ENCODE peak calls at places on chromosomes 12 and 14, in six cellular contexts. V, W, B, J, O and E are unnamed samples.

GRCh38 chr14:59897757-59898383 is 22.1 kb upstream of the LRRC9 start:
- DNase-seq in J (no peak), W (no peak), B (no peak), O (no peak), V (peak; percentile 59), E (peak; percentile 18)

GRCh38 chr12:41795066-41795465 is 349.6 kb downstream of the GXYLT1 start:
- DNase-seq in W (no peak), O (no peak), V (no peak), J (no peak), B (no peak), E (no peak)

GRCh38 chr14:28779416-28779941 is 12.9 kb downstream of the FOXG1 start:
- DNase-seq in B (no peak), W (no peak), J (no peak), V (no peak), O (no peak), E (no peak)

GRCh38 chr12:110531741-110532333 is 29.7 kb downstream of the RAD9B start:
- DNase-seq in V (no peak), B (no peak), W (no peak), J (no peak), O (no peak), E (no peak)

GRCh38 chr14:50666772-50667490 is 1.2 kb downstream of the SAV1 start:
- DNase-seq in B (no peak), W (no peak), V (peak; percentile 59), J (no peak), O (no peak), E (peak; percentile 64)

GRCh38 chr14:69358233-69358963 is 39.7 kb downstream of the ERH start:
- DNase-seq in J (no peak), B (no peak), V (no peak), O (no peak), W (no peak), E (no peak)

GRCh38 chr14:79971330-79971729 is 240.0 kb downstream of the DIO2 start:
- DNase-seq in J (no peak), V (no peak), B (no peak), O (no peak), W (no peak), E (no peak)

GRCh38 chr14:99731536-99732435 is 47.7 kb downstream of the CYP46A1 start:
- DNase-seq in B (no peak), J (no peak), O (peak; percentile 72), V (no peak), W (peak; percentile 73), E (peak; percentile 7)

GRCh38 chr14:68476212-68476964 is 316.5 kb downstream of the ZFP36L1 start:
- DNase-seq in O (peak; percentile 79), V (no peak), B (peak; percentile 84), J (no peak), W (peak; percentile 89), E (no peak)

GRCh38 chr12:26401874-26402273 is 206.5 kb downstream of the SSPN start:
- DNase-seq in B (no peak), V (no peak), J (no peak), O (no peak), W (no peak), E (no peak)

GRCh38 chr12:76240281-76240680 is 107.9 kb downstream of the BBS10 start:
- DNase-seq in B (no peak), W (no peak), J (no peak), V (no peak), O (no peak), E (no peak)

GRCh38 chr14:23407516-23408306 is at the start of gene MYH6:
- DNase-seq in W (no peak), J (no peak), O (peak; percentile 29), B (peak; percentile 32), V (no peak), E (no peak)

GRCh38 chr12:58732894-58733293 is 187.4 kb downstream of the LRIG3 start:
- DNase-seq in V (no peak), O (no peak), B (no peak), W (no peak), J (no peak), E (no peak)

GRCh38 chr12:41365653-41366131 is 177.6 kb downstream of the PDZRN4 start:
- DNase-seq in V (no peak), O (no peak), W (no peak), B (no peak), J (no peak), E (no peak)

GRCh38 chr12:31745242-31745641 is 16.4 kb upstream of the AMN1 start:
- DNase-seq in J (no peak), V (no peak), W (no peak), O (no peak), B (no peak), E (no peak)

GRCh38 chr14:35297677-35298076 is 5.5 kb downstream of the PSMA6 start:
- DNase-seq in O (no peak), V (no peak), W (no peak), B (no peak), J (no peak), E (no peak)

GRCh38 chr12:67885370-67886169 is 103.7 kb upstream of the IFNG-AS1 start:
- DNase-seq in O (no peak), W (no peak), J (no peak), V (no peak), B (no peak), E (no peak)

GRCh38 chr12:102462386-102462785 is 18.0 kb downstream of the IGF1 start:
- DNase-seq in V (no peak), O (no peak), B (no peak), J (no peak), W (no peak), E (no peak)

GRCh38 chr14:47008732-47009131 is 357.2 kb upstream of the RPL10L start:
- DNase-seq in B (no peak), W (no peak), O (no peak), V (no peak), J (no peak), E (no peak)

GRCh38 chr12:112097641-112098040 is 10.9 kb downstream of the NAA25 start:
- DNase-seq in B (no peak), J (no peak), V (no peak), W (no peak), O (no peak), E (no peak)

DNA sequence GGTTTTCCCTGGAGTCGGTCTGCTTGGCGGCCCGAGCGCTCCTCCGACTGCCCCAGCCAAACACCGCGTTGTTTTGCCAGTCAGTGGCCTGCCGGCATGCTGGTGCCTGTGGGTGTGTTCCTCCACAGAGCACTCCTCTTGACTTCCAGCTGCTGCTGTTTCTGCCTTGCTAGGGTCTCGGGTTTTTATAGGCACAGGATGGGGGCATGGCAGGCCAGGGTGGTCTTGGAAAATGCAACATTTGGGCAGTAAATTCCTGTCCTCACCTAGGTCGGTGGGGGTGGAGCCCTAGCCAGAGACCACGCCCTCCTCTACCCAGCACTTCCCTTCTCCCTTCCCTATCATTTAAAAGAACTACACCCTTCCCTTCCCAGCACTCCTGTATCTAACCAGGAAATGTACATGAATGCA is 34.7 kb upstream of the VASH1 start:
- DNase-seq in W (peak; percentile 71), J (no peak), B (no peak), O (no peak), V (no peak), E (no peak)
- H3K4me3 ChIP-seq in W (no peak overlapping the region), J (no peak overlapping the region), B (no peak overlapping the region), O (no peak overlapping the region), V (no peak overlapping the region), E (no peak overlapping the region)

GRCh38 chr12:14395059-14395778 is 29.7 kb downstream of the ATF7IP start:
- DNase-seq in B (no peak), J (no peak), W (no peak), V (no peak), O (no peak), E (no peak)
- H3K4me1 ChIP-seq in B (peaks cover 21% of the 10 kb centered on the region), J (peaks cover 8% of the 10 kb centered on the region), W (peaks cover 95% of the 10 kb centered on the region), V (peaks cover 20% of the 10 kb centered on the region), O (peaks cover 21% of the 10 kb centered on the region), E (peaks cover 36% of the 10 kb centered on the region)

GRCh38 chr12:93709386-93709785 is 32.2 kb downstream of the CRADD start:
- DNase-seq in J (no peak), B (no peak), O (no peak), V (no peak), W (no peak), E (no peak)
- H3K36me3 ChIP-seq in J (no peaks in the 10 kb centered on the region), B (no peaks in the 10 kb centered on the region), O (no peaks in the 10 kb centered on the region), V (no peaks in the 10 kb centered on the region), W (no peaks in the 10 kb centered on the region), E (no peaks in the 10 kb centered on the region)

DNA sequence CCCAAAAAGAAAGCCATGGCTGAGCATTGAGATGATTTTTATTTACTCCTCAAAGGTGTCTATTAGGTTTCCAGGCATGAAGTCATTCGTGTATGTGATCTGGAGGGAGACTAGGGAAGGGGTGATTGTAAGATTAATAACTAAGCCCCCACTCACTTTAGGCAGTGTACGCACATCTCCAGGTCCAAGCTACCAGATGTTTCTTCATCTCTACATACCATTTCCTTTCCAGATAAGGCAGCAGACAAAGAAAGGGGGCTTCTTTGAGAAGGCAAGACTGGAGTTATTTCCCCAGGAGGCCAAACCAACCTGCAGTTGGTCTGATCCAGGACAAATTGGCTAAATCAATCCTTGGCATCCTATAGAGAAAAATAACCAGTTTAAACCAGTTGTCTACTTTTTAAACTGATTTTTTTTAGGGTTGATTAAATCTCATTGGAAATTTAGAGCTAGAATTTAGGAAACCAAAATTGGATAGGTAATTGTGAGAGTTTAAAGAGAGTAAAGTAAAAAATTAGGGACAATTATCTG is 3.9 kb downstream of the HOXC13 start:
- DNase-seq in J (no peak), W (no peak), B (no peak), V (no peak), O (no peak), E (no peak)
- H3K4me3 ChIP-seq in J (no peak overlapping the region), W (no peak overlapping the region), B (no peak overlapping the region), V (no peak overlapping the region), O (no peak overlapping the region), E (no peak overlapping the region)

GRCh38 chr12:54419088-54419887 is at the start of gene ITGA5:
- DNase-seq in V (peak; percentile 69), B (peak; percentile 93), J (peak; percentile 72), W (peak; percentile 88), O (peak; percentile 92), E (peak; percentile 73)

GRCh38 chr12:54418441-54419087 is 502 bp downstream of the ITGA5 start:
- DNase-seq in B (no peak), V (no peak), W (no peak), O (peak; percentile 71), J (no peak), E (no peak)

GRCh38 chr12:54416908-54417603 is 2.0 kb downstream of the ITGA5 start:
- DNase-seq in B (no peak), O (no peak), W (no peak), J (no peak), V (no peak), E (no peak)

GRCh38 chr12:54415223-54415929 is 3.7 kb downstream of the ITGA5 start:
- DNase-seq in V (no peak), O (no peak), B (no peak), W (no peak), J (no peak), E (no peak)

DNA sequence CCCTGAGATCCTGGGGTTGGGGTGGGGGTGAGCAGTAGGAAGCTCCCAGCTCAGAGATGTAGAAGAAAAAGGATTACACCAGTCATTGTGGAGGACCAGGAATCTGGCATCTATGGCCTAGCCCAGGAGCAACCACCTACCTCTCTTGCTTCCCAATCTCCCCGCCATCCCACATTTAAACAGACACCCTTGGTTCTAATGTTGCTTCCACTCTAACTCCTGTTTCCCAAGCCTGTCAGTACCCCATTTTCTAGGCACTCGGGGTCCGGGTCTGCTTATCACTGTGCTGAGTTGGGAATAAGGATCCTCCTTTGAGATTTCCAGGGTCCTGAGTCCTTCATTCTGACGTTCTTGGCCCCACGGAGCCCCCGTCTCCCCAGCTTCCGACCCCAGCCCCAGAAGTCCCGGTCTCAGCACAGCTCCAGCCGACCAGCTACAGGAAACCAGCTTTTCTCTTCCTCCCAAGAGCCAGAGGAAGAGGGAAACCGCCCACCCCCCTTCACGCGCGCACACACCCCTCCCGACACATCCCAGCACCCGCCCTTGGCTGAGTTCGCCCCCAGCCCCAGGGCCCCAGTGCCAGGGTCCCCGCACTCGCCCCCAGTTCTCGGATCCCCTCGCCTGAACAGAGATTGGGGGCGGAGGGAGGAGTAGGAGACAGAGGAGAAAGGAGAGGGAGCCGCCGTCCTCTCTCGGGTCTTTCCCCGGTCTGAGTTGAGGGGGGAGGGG is 1.2 kb downstream of the ITGA5 start:
- DNase-seq in V (no peak), J (no peak), W (no peak), B (peak; percentile 55), O (peak; percentile 78), E (no peak)
- H3K4me1 ChIP-seq in V (peaks cover 6% of the 10 kb centered on the region), J (peaks cover 28% of the 10 kb centered on the region), W (peaks cover 97% of the 10 kb centered on the region), B (peaks cover 45% of the 10 kb centered on the region), O (peaks cover 12% of the 10 kb centered on the region), E (peaks cover 4% of the 10 kb centered on the region)